ENCODE peak calls at places on chromosomes 1 and 21, in seven cellular contexts. K is COR-L47; Z is NCI-H1694; D is ecto neural progenitor cell; J is astrocyte of the hippocampus; Q is stimulated activated CD8-positive, alpha-beta memory T cell treated with anti-CD3 and anti-CD28 coated beads, Interleukin-2, amount 100 ng/mL, for 48 hours; T is NCI-H1417. S is an unnamed sample.

GRCh38 chr21:38619865-38620513 is 121.7 kb upstream of the ERG start:
- DNase-seq in K (no peak), J (peak), D (no peak), Q (no peak), Z (no peak), T (no peak), S (no peak)

GRCh38 chr1:22176258-22176657 is 33.4 kb upstream of the WNT4 start:
- DNase-seq in T (peak), D (no peak), Q (peak), J (no peak), Z (no peak), K (no peak), S (peak)

GRCh38 chr1:57800341-57800740 is 376.5 kb upstream of the DAB1 start:
- DNase-seq in D (no peak), K (no peak), J (no peak), Z (no peak), T (no peak), Q (no peak), S (no peak)

GRCh38 chr1:92404661-92405060 is 82.1 kb downstream of the GFI1 start:
- DNase-seq in Z (no peak), J (no peak), T (no peak), Q (no peak), K (no peak), D (no peak), S (no peak)

GRCh38 chr1:243850013-243850367 is at the start of gene AKT3:
- DNase-seq in Q (no peak), Z (no peak), D (peak), K (no peak), J (no peak), T (no peak), S (no peak)

GRCh38 chr21:41045534-41046268 is 122.3 kb upstream of the BACE2 start:
- DNase-seq in D (peak), T (peak), J (peak), K (peak), Q (no peak), Z (peak), S (no peak)

GRCh38 chr21:37380349-37381323 is 14.1 kb downstream of the DYRK1A start:
- DNase-seq in K (no peak), D (no peak), T (peak), Z (peak), J (no peak), Q (no peak), S (no peak)

GRCh38 chr1:191290441-191290840 is 812.8 kb upstream of the BRINP3 start:
- DNase-seq in T (peak), K (no peak), D (no peak), Z (no peak), J (no peak), Q (no peak), S (no peak)

GRCh38 chr1:36567601-36568341 is 85.1 kb upstream of the CSF3R start:
- DNase-seq in D (peak), Z (no peak), Q (no peak), T (no peak), J (no peak), K (no peak), S (no peak)

GRCh38 chr1:61056674-61057439 is 25.5 kb upstream of the NFIA start:
- DNase-seq in T (peak), Z (peak), D (peak), J (peak), Q (no peak), K (peak), S (no peak)

GRCh38 chr1:117048431-117049133 is 11.5 kb upstream of the TTF2 start:
- DNase-seq in J (no peak), Z (no peak), T (no peak), D (no peak), K (no peak), Q (no peak), S (no peak)

GRCh38 chr1:240282061-240282830 is 190.6 kb downstream of the FMN2 start:
- DNase-seq in Z (no peak), Q (no peak), J (no peak), D (no peak), K (no peak), T (no peak), S (no peak)

GRCh38 chr1:209768354-209768774 is 12.5 kb downstream of the TRAF3IP3 start:
- DNase-seq in D (no peak), K (no peak), T (no peak), Z (no peak), Q (peak), J (no peak), S (peak)

GRCh38 chr1:198713081-198713480 is 74.2 kb downstream of the PTPRC start:
- DNase-seq in D (no peak), J (peak), K (no peak), T (no peak), Q (no peak), Z (no peak), S (no peak)

GRCh38 chr1:167777253-167777618 is 55.5 kb downstream of the MPZL1 start:
- DNase-seq in Q (no peak), Z (no peak), K (no peak), T (no peak), J (no peak), D (no peak), S (no peak)

GRCh38 chr1:191152776-191153175 is 675.1 kb upstream of the BRINP3 start:
- DNase-seq in J (no peak), Z (no peak), Q (no peak), K (no peak), T (no peak), D (no peak), S (no peak)

GRCh38 chr1:108646661-108647269 is 14.1 kb downstream of the HENMT1 start:
- DNase-seq in K (no peak), J (peak), D (no peak), Q (peak), Z (no peak), T (no peak), S (no peak)

GRCh38 chr1:11874624-11875023 is 15.9 kb upstream of the NPPB start:
- DNase-seq in J (no peak), K (no peak), Z (no peak), D (no peak), T (no peak), Q (no peak), S (no peak)

GRCh38 chr1:171743014-171743870 is 1.4 kb upstream of the VAMP4 start:
- DNase-seq in K (no peak), Q (no peak), Z (no peak), T (peak), J (peak), D (no peak), S (no peak)

GRCh38 chr1:184489908-184490307 is 103.1 kb downstream of the C1orf21 start:
- DNase-seq in D (no peak), T (peak), Q (no peak), J (no peak), Z (no peak), K (no peak), S (no peak)

GRCh38 chr1:220528049-220528678 is at the start of gene MARK1:
- DNase-seq in J (peak), K (peak), T (peak), Q (peak), Z (peak), D (peak), S (peak)

GRCh38 chr1:6028042-6028895 is 17.4 kb upstream of the KCNAB2 start:
- DNase-seq in D (no peak), T (no peak), J (no peak), Z (no peak), K (no peak), Q (peak), S (no peak)

GRCh38 chr1:92940541-92940940 is 20.7 kb downstream of the DIPK1A start:
- DNase-seq in K (no peak), T (no peak), Z (no peak), D (no peak), J (no peak), Q (no peak), S (no peak)

GRCh38 chr1:24720152-24720551 is 25.1 kb upstream of the CLIC4 start:
- DNase-seq in Z (no peak), K (no peak), J (peak), D (no peak), T (no peak), Q (no peak), S (no peak)

GRCh38 chr1:245348626-245349025 is 193.8 kb downstream of the KIF26B start:
- DNase-seq in Z (no peak), D (no peak), J (no peak), T (no peak), Q (no peak), K (no peak), S (no peak)

GRCh38 chr1:23101891-23102688 is 66.6 kb downstream of the LUZP1 start:
- DNase-seq in K (no peak), D (no peak), Q (no peak), Z (no peak), J (no peak), T (no peak), S (no peak)

GRCh38 chr1:231508497-231508896 is 20.0 kb upstream of the TSNAX start:
- DNase-seq in T (no peak), J (no peak), Z (no peak), D (no peak), K (no peak), Q (no peak), S (no peak)

GRCh38 chr21:37219766-37220432 is 47.2 kb downstream of the VPS26C start:
- DNase-seq in K (peak), Q (no peak), D (no peak), J (peak), Z (no peak), T (peak), S (no peak)

GRCh38 chr1:67460648-67461500 is 30.7 kb upstream of the SERBP1 start:
- DNase-seq in Z (no peak), K (no peak), J (no peak), T (no peak), Q (no peak), D (no peak), S (no peak)

GRCh38 chr1:186643600-186643999 is 36.6 kb downstream of the PTGS2 start:
- DNase-seq in K (no peak), D (no peak), T (no peak), Q (no peak), Z (no peak), J (no peak), S (no peak)

GRCh38 chr1:218874313-218874712 is 299.4 kb upstream of the LYPLAL1 start:
- DNase-seq in Q (no peak), J (peak), T (peak), D (no peak), Z (no peak), K (no peak), S (no peak)

GRCh38 chr1:170729608-170730378 is 65.9 kb downstream of the PRRX1 start:
- DNase-seq in K (no peak), Q (no peak), D (no peak), Z (no peak), T (no peak), J (peak), S (no peak)

S was measured in GM20000.